ENCODE peak calls at places on chromosomes 12 and 14, in seven cellular contexts. P is NCI-H69, F is neural crest cell, M is upper lobe of right lung, A is hippocampal formation, L is CMK, W is left colon. C is an unnamed sample.

GRCh38 chr14:33184587-33184986 is 245.9 kb downstream of the NPAS3 start:
- DNase-seq in L (no peak), W (no peak), A (no peak), M (no peak), F (no peak), P (peak), C (peak)

GRCh38 chr12:107411792-107412535 is 273.6 kb upstream of the PWP1 start:
- DNase-seq in M (no peak), L (no peak), W (no peak), F (no peak), A (no peak), P (no peak), C (no peak)

GRCh38 chr14:51862839-51863235 is 2.4 kb downstream of the GNG2 start:
- DNase-seq in M (no peak), W (no peak), A (no peak), P (peak), L (no peak), F (no peak), C (no peak)

GRCh38 chr12:71797506-71797905 is 42.1 kb upstream of the TBC1D15 start:
- DNase-seq in P (no peak), W (no peak), L (no peak), F (no peak), A (no peak), M (no peak), C (no peak)

GRCh38 chr12:80643961-80644360 is 63.5 kb upstream of the MYF6 start:
- DNase-seq in W (no peak), A (no peak), P (no peak), F (no peak), L (no peak), M (no peak), C (no peak)

GRCh38 chr12:112183141-112183581 is 57.8 kb downstream of the TRAFD1 start:
- DNase-seq in P (no peak), F (no peak), W (no peak), A (no peak), L (no peak), M (no peak), C (no peak)

GRCh38 chr12:26195250-26195640 is at the start of gene SSPN:
- DNase-seq in A (peak), F (peak), L (no peak), W (peak), M (peak), P (peak), C (no peak)

GRCh38 chr12:118356809-118357326 is 15.8 kb downstream of the TAOK3 start:
- DNase-seq in P (no peak), W (no peak), L (no peak), M (no peak), A (no peak), F (no peak), C (no peak)

GRCh38 chr12:68939500-68939899 is 6.5 kb upstream of the CPM start:
- DNase-seq in A (no peak), W (no peak), F (no peak), M (no peak), L (no peak), P (no peak), C (no peak)

GRCh38 chr14:52919971-52920370 is 30.9 kb downstream of the FERMT2 start:
- DNase-seq in W (no peak), P (no peak), M (no peak), A (no peak), F (no peak), L (no peak), C (no peak)

GRCh38 chr14:22829661-22830328 is at the start of gene MRPL52:
- DNase-seq in A (peak), F (peak), W (peak), L (peak), P (peak), M (peak), C (peak)

GRCh38 chr14:22918809-22919600 is at the start of gene RBM23:
- DNase-seq in P (peak), M (peak), W (peak), L (peak), F (peak), A (peak), C (peak)

GRCh38 chr12:57051011-57051410 is 1.1 kb upstream of the MYO1A start:
- DNase-seq in P (no peak), W (no peak), F (no peak), L (no peak), A (no peak), M (no peak), C (no peak)

GRCh38 chr14:68951051-68951797 is 27.9 kb downstream of the ACTN1 start:
- DNase-seq in P (peak), A (peak), W (peak), L (no peak), M (peak), F (no peak), C (no peak)

GRCh38 chr12:1608783-1609119 is 14.4 kb upstream of the FBXL14 start:
- DNase-seq in M (no peak), L (no peak), A (no peak), W (no peak), F (no peak), P (no peak), C (no peak)

GRCh38 chr12:116456683-116457082 is 102.5 kb upstream of the MAP1LC3B2 start:
- DNase-seq in M (no peak), L (no peak), W (no peak), F (no peak), P (no peak), A (no peak), C (no peak)

GRCh38 chr12:78929075-78929418 is 64.5 kb downstream of the SYT1 start:
- DNase-seq in A (no peak), M (no peak), L (no peak), F (no peak), W (no peak), P (peak), C (no peak)

GRCh38 chr12:56188116-56188785 is 1.0 kb downstream of the SMARCC2 start:
- DNase-seq in M (no peak), F (no peak), L (no peak), W (no peak), P (peak), A (no peak), C (no peak)

GRCh38 chr12:56247923-56248322 is 10.3 kb downstream of the ANKRD52 start:
- DNase-seq in A (no peak), P (no peak), W (no peak), L (no peak), M (no peak), F (no peak), C (no peak)

GRCh38 chr12:4763549-4763948 is 43.3 kb downstream of the GALNT8 start:
- DNase-seq in M (peak), L (no peak), P (peak), A (no peak), F (peak), W (peak), C (no peak)

GRCh38 chr12:100142851-100143559 is at the start of gene BLTP3B:
- DNase-seq in W (peak), M (peak), L (no peak), A (peak), P (peak), F (peak), C (peak)

GRCh38 chr14:32224731-32225377 is 21.8 kb upstream of the RNU6-8 start:
- DNase-seq in F (no peak), A (no peak), L (no peak), W (peak), P (peak), M (no peak), C (peak)

GRCh38 chr12:2319747-2320146 is 267.0 kb downstream of the CACNA1C start:
- DNase-seq in F (no peak), M (no peak), A (no peak), P (no peak), L (no peak), W (no peak), C (no peak)

GRCh38 chr14:53226553-53226952 is 73.4 kb upstream of the DDHD1 start:
- DNase-seq in F (no peak), M (no peak), W (no peak), P (no peak), A (no peak), L (no peak), C (no peak)

GRCh38 chr14:56333361-56334279 is 215.4 kb downstream of the PELI2 start:
- DNase-seq in L (no peak), F (no peak), M (no peak), W (no peak), P (peak), A (no peak), C (no peak)

GRCh38 chr12:6226002-6226700 is 26.0 kb downstream of the CD9 start:
- DNase-seq in W (peak), P (no peak), L (no peak), M (no peak), A (peak), F (no peak), C (no peak)

C was measured in COR-L47.